ENCODE peak calls at places on chromosomes 2 and 18, in five cellular contexts. N is AG04450; E is uterus; A is PC-9; L is CD8-positive, alpha-beta T cell. M is an unnamed sample.

GRCh38 chr2:216205486-216205885 is 96.3 kb downstream of the XRCC5 start:
- DNase-seq in A (no peak), N (no peak), L (no peak), E (no peak), M (no peak)

GRCh38 chr18:63676526-63676925 is 14.8 kb upstream of the SERPINB3 start:
- DNase-seq in A (peak), L (no peak), E (no peak), N (no peak), M (peak)

GRCh38 chr2:123015186-123015585 is 1009.9 kb upstream of the CNTNAP5 start:
- DNase-seq in A (no peak), N (no peak), E (no peak), L (no peak), M (no peak)

GRCh38 chr2:159211447-159212396 is 74.8 kb downstream of the WDSUB1 start:
- DNase-seq in N (no peak), E (no peak), A (no peak), L (no peak), M (no peak)

GRCh38 chr2:102238039-102238756 is 51.4 kb downstream of the IL1RL2 start:
- DNase-seq in N (no peak), E (no peak), L (no peak), A (no peak), M (no peak)

GRCh38 chr2:10220516-10221391 is 82.0 kb upstream of the HPCAL1 start:
- DNase-seq in L (no peak), N (peak), A (peak), E (no peak), M (no peak)

GRCh38 chr18:9965711-9966624 is 52.2 kb downstream of the VAPA start:
- DNase-seq in L (no peak), E (no peak), A (no peak), N (no peak), M (no peak)

GRCh38 chr18:72848534-72849237 is 19.1 kb downstream of the NETO1 start:
- DNase-seq in E (no peak), A (peak), N (no peak), L (no peak), M (no peak)

GRCh38 chr2:171086352-171087290 is 74.1 kb downstream of the TLK1 start:
- DNase-seq in L (peak), E (no peak), A (peak), N (peak), M (peak)

GRCh38 chr2:122523143-122523542 is 767.7 kb downstream of the TSN start:
- DNase-seq in E (no peak), N (no peak), A (no peak), L (no peak), M (no peak)

GRCh38 chr2:55119711-55120487 is 69.6 kb upstream of the RTN4 start:
- DNase-seq in L (no peak), A (no peak), E (no peak), N (no peak), M (no peak)

GRCh38 chr2:121285077-121285449 is at the start of gene TFCP2L1:
- DNase-seq in N (no peak), A (peak), E (no peak), L (no peak), M (peak)

GRCh38 chr2:2667690-2668089 is 336.6 kb upstream of the MYT1L start:
- DNase-seq in A (no peak), E (no peak), N (no peak), L (no peak), M (no peak)

GRCh38 chr2:180555391-180555965 is 424.9 kb upstream of the UBE2E3 start:
- DNase-seq in A (no peak), N (no peak), L (no peak), E (no peak), M (no peak)

GRCh38 chr2:152443771-152444170 is 108.8 kb downstream of the FMNL2 start:
- DNase-seq in N (no peak), A (no peak), L (no peak), E (no peak), M (no peak)

GRCh38 chr2:67465623-67466022 is 68.5 kb downstream of the ETAA1 start:
- DNase-seq in L (no peak), N (no peak), A (no peak), E (no peak), M (no peak)

GRCh38 chr2:200737585-200737984 is 74.1 kb upstream of the BZW1 start:
- DNase-seq in A (no peak), E (no peak), N (no peak), L (no peak), M (no peak)

GRCh38 chr2:9094117-9094516 is 90.6 kb upstream of the MBOAT2 start:
- DNase-seq in L (no peak), A (no peak), E (no peak), N (no peak), M (no peak)

GRCh38 chr18:79614211-79615028 is 65.2 kb upstream of the CTDP1 start:
- DNase-seq in A (no peak), N (no peak), E (peak), L (no peak), M (peak)

GRCh38 chr2:25341031-25341727 is 546 bp downstream of the DNMT3A start:
- DNase-seq in E (peak), L (no peak), A (peak), N (no peak), M (no peak)

GRCh38 chr2:190532581-190532980 is 1.9 kb downstream of the NEMP2 start:
- DNase-seq in E (no peak), L (no peak), N (no peak), A (no peak), M (no peak)

GRCh38 chr2:64462940-64463339 is 9.0 kb downstream of the LGALSL start:
- DNase-seq in N (no peak), E (no peak), L (no peak), A (no peak), M (no peak)

GRCh38 chr2:16409849-16410248 is 255.8 kb downstream of the CYRIA start:
- DNase-seq in N (no peak), E (no peak), A (no peak), L (no peak), M (no peak)

GRCh38 chr2:157936464-157936863 is 60.3 kb upstream of the ACVR1 start:
- DNase-seq in A (no peak), E (no peak), N (no peak), L (no peak), M (no peak)

GRCh38 chr2:152550386-152550785 is 166.9 kb downstream of the PRPF40A start:
- DNase-seq in L (no peak), E (no peak), A (no peak), N (no peak), M (no peak)

GRCh38 chr18:63476666-63477065 is at the start of gene SERPINB5:
- DNase-seq in N (no peak), L (no peak), A (peak), E (no peak), M (no peak)

GRCh38 chr2:39432701-39433100 is 4.4 kb downstream of the MAP4K3 start:
- DNase-seq in N (no peak), E (no peak), L (no peak), A (no peak), M (no peak)

GRCh38 chr2:191114403-191114886 is 36.3 kb downstream of the STAT4 start:
- DNase-seq in N (no peak), E (no peak), A (no peak), L (no peak), M (no peak)

GRCh38 chr2:240466579-240467148 is 31.2 kb downstream of the GPC1 start:
- DNase-seq in L (no peak), A (peak), E (peak), N (no peak), M (no peak)

GRCh38 chr2:31402388-31402787 is 12.2 kb downstream of the XDH start:
- DNase-seq in L (no peak), N (no peak), A (no peak), E (no peak), M (no peak)

GRCh38 chr18:8797206-8797605 is 91.8 kb downstream of the MTCL1 start:
- DNase-seq in A (peak), L (no peak), N (no peak), E (no peak), M (peak)

GRCh38 chr2:72938455-72938854 is 21.1 kb downstream of the EMX1 start:
- DNase-seq in A (no peak), E (no peak), N (no peak), L (no peak), M (no peak)

GRCh38 chr2:219109468-219109867 is 48.7 kb upstream of the IHH start:
- DNase-seq in N (no peak), L (peak), A (no peak), E (no peak), M (peak)

DNA sequence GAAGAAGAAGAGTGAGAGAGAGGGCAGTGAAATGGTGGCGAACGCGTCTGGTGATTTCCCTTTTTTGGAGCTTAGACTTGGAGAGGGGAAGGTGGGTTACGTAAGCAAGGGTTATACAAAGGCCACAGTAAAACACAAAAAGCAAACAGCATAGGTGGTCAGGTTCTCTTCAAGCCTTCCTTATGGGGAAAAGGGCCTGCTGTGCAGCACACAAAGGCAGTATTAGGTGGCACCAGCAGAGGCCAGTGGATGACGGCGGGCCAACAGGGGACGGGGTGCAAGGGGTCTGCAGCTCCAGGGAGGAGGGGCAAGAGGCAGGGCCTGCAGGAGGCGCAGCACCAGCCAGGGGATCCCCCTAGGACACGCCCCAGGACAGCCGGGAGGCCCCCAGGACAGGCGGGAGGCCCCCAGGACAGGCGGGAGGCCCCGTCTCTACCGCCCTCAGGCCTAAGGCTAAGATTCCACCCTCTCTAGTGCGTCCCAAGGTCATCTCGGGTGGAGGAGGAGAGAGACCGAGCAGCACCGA is 32.6 kb upstream of the NPC1 start:
- DNase-seq in A (no peak), N (no peak), L (no peak), E (no peak), M (peak)
- TF ChIP-seq CTCF in A (no peak), N (peak), L (no peak), E (peak), M (no peak)

DNA sequence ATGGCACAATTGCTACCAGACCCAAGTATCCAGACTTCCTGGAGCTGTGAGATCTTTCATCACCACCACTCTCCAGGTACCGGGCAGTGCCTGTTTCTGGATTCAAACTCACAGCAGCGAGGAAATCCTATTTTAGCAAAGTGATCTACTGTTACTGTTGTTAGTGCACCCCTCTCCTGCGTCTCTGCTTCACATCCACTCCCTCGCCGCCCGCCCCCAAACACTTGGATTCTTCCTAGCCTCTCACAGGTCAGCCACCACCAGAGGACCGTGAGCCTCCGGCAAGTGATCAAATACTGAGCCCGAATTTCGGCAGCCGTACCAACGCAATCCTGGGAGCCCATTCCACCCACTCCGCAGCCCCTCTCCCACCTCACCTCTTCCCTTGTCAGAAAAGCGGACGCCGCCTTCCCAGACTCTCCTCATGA is 519 bp downstream of the METTL4 start:
- DNase-seq in E (peak), L (no peak), A (peak), N (peak), M (peak)
- TF ChIP-seq CTCF in E (no peak), L (no peak), A (no peak), N (no peak), M (no peak)

GRCh38 chr2:238267341-238267710 is 21.1 kb downstream of the PER2 start:
- DNase-seq in E (no peak), L (no peak), A (no peak), N (no peak), M (no peak)

GRCh38 chr2:238265605-238266004 is 22.8 kb downstream of the PER2 start:
- DNase-seq in E (no peak), A (no peak), N (no peak), L (no peak), M (no peak)

GRCh38 chr2:238269741-238270140 is 18.7 kb downstream of the PER2 start:
- DNase-seq in L (no peak), E (no peak), N (no peak), A (no peak), M (no peak)

GRCh38 chr2:238270606-238271005 is 17.8 kb downstream of the PER2 start:
- DNase-seq in L (no peak), N (no peak), A (no peak), E (no peak), M (no peak)

GRCh38 chr2:238267884-238268680 is 20.3 kb downstream of the PER2 start:
- DNase-seq in A (no peak), N (no peak), L (no peak), E (no peak), M (no peak)
- TF ChIP-seq CTCF in A (no peak), N (no peak), L (no peak), E (no peak), M (no peak)

GRCh38 chr2:23106232-23106631 is 278.7 kb upstream of the KLHL29 start:
- DNase-seq in N (no peak), A (no peak), E (no peak), L (no peak), M (no peak)
- TF ChIP-seq CTCF in N (no peak), A (no peak), E (no peak), L (no peak), M (no peak)